ENCODE peak calls at places on chromosomes 7 and 10, in five cellular contexts. One of them, this sample, is unnamed. For H3K4me1 and H3K9me3, the result is how much of the 10 kb centered on the place peaks cover.

GRCh38 chr7:139821349-139822115 is 7.5 kb upstream of the TBXAS1 start:
- DNase-seq in neural progenitor cell: no peak
- DNase-seq in gastrocnemius medialis: no peak
- DNase-seq in transverse colon: no peak
- DNase-seq in IMR-90: no peak
- DNase-seq in this sample: no peak

GRCh38 chr7:125061776-125062397 is 132.3 kb upstream of the POT1 start:
- DNase-seq in neural progenitor cell: peak
- DNase-seq in gastrocnemius medialis: no peak
- DNase-seq in transverse colon: no peak
- DNase-seq in IMR-90: peak
- DNase-seq in this sample: no peak

GRCh38 chr10:58856508-58857240 is 319.8 kb upstream of the PHYHIPL start:
- DNase-seq in neural progenitor cell: peak
- DNase-seq in gastrocnemius medialis: peak
- DNase-seq in transverse colon: no peak
- DNase-seq in IMR-90: peak
- DNase-seq in this sample: peak

GRCh38 chr7:100679927-100680588 is 6.5 kb downstream of the GNB2 start:
- DNase-seq in neural progenitor cell: no peak
- DNase-seq in gastrocnemius medialis: peak
- DNase-seq in transverse colon: peak
- DNase-seq in IMR-90: no peak
- DNase-seq in this sample: peak

GRCh38 chr10:85100495-85100894 is 772.1 kb downstream of the CCSER2 start:
- DNase-seq in neural progenitor cell: no peak
- DNase-seq in gastrocnemius medialis: no peak
- DNase-seq in transverse colon: no peak
- DNase-seq in IMR-90: no peak
- DNase-seq in this sample: no peak

GRCh38 chr10:17109475-17110207 is 20.0 kb downstream of the CUBN start:
- DNase-seq in neural progenitor cell: no peak
- DNase-seq in gastrocnemius medialis: no peak
- DNase-seq in transverse colon: no peak
- DNase-seq in IMR-90: peak
- DNase-seq in this sample: no peak

GRCh38 chr7:46534593-46535271 is 613.7 kb upstream of the IGFBP3 start:
- DNase-seq in neural progenitor cell: peak
- DNase-seq in gastrocnemius medialis: no peak
- DNase-seq in transverse colon: peak
- DNase-seq in IMR-90: peak
- DNase-seq in this sample: no peak

GRCh38 chr10:123808873-123809272 is 82.7 kb downstream of the CPXM2 start:
- DNase-seq in neural progenitor cell: no peak
- DNase-seq in gastrocnemius medialis: no peak
- DNase-seq in transverse colon: no peak
- DNase-seq in IMR-90: no peak
- DNase-seq in this sample: no peak

GRCh38 chr10:43680035-43680434 is 31.4 kb upstream of the ZNF32 start:
- DNase-seq in neural progenitor cell: no peak
- DNase-seq in gastrocnemius medialis: no peak
- DNase-seq in transverse colon: no peak
- DNase-seq in IMR-90: peak
- DNase-seq in this sample: no peak

GRCh38 chr7:17971392-17971791 is 31.1 kb upstream of the SNX13 start:
- DNase-seq in neural progenitor cell: no peak
- DNase-seq in gastrocnemius medialis: no peak
- DNase-seq in transverse colon: no peak
- DNase-seq in IMR-90: peak
- DNase-seq in this sample: no peak

GRCh38 chr10:81218307-81218706 is 656.7 kb upstream of the NRG3 start:
- DNase-seq in neural progenitor cell: no peak
- DNase-seq in gastrocnemius medialis: no peak
- DNase-seq in transverse colon: no peak
- DNase-seq in IMR-90: no peak
- DNase-seq in this sample: no peak

GRCh38 chr7:91288208-91288824 is 24.1 kb downstream of the FZD1 start:
- DNase-seq in neural progenitor cell: peak
- DNase-seq in gastrocnemius medialis: no peak
- DNase-seq in transverse colon: peak
- DNase-seq in IMR-90: no peak
- DNase-seq in this sample: peak

DNA sequence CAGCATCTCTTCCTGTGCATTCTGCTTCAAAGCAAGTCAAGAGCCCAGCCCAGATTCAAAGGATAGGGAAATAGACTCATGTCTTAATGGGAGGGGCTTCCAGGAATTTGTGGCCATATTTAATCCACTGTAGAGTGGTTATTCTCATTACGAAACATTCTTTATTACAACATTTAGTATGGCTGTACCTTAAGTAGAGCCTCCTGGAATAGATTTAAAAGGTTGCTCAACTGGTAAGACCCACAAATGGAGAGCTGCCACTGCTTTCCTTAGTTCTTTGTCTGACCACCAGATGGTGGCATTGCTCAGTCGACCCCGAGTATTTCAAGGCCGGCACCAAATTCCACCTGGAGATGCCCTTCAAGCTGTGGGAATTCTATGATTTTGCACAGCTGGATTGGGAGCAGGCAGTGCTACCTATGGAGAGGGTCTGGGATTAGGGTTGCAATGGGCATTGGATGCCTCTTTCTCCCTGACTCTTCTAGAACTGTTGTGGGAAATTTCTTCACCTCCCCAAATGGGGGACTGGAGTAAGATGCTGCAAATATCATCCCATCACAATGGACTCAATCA is 102.2 kb downstream of the RBM20 start:
- DNase-seq in neural progenitor cell: peak
- DNase-seq in gastrocnemius medialis: peak
- DNase-seq in transverse colon: peak
- DNase-seq in IMR-90: peak
- DNase-seq in this sample: peak
- H3K4me1 ChIP-seq in neural progenitor cell: under half
- H3K4me1 ChIP-seq in gastrocnemius medialis: under half
- H3K4me1 ChIP-seq in transverse colon: under half
- H3K4me1 ChIP-seq in IMR-90: under half
- H3K4me1 ChIP-seq in this sample: under half

DNA sequence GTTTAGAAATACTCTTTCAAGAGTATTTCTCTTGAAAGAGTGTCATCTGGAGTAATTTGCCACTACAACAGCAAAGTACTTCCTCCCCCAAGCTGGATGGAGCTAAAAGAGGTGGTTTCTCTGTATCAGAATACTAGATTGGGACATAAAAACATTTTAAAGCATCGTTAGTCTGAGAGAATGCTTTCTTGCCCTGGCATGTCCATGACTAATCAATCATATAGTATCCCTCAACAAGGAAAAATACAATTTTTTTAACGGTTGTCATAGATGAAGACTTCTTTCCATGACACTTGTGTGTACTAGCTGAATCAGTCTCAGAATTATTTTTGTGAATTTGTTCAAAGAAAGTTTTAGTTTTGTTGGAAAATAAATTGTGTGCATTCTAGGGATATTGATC is 237.9 kb downstream of the NEBL start:
- DNase-seq in neural progenitor cell: no peak
- DNase-seq in gastrocnemius medialis: no peak
- DNase-seq in transverse colon: no peak
- DNase-seq in IMR-90: no peak
- DNase-seq in this sample: no peak
- H3K9me3 ChIP-seq in neural progenitor cell: under half
- H3K9me3 ChIP-seq in gastrocnemius medialis: under half
- H3K9me3 ChIP-seq in transverse colon: under half
- H3K9me3 ChIP-seq in IMR-90: under half
- H3K9me3 ChIP-seq in this sample: under half

DNA sequence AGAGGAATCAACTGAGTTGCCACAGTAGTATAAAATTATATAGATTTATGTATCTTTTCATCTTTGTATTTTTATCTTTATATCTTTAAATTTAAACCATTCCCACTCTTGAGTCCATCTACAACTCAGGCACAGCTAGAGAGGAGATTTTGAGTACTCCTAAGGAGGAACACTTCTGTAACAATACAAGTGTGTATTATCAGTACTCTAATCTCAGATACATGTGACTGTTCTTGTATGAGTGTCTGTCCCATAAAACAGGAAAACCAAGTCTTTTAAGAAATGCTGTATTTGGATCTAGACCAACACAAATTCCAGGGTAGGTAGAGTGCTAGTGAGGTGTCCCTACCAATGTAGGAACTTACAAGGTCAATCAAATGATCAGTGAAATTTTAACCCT is 1428.0 kb upstream of the LRRTM3 start:
- DNase-seq in neural progenitor cell: no peak
- DNase-seq in gastrocnemius medialis: no peak
- DNase-seq in transverse colon: no peak
- DNase-seq in IMR-90: no peak
- DNase-seq in this sample: no peak
- H3K27ac ChIP-seq in neural progenitor cell: no peak
- H3K27ac ChIP-seq in gastrocnemius medialis: no peak
- H3K27ac ChIP-seq in transverse colon: no peak
- H3K27ac ChIP-seq in IMR-90: no peak
- H3K27ac ChIP-seq in this sample: no peak

DNA sequence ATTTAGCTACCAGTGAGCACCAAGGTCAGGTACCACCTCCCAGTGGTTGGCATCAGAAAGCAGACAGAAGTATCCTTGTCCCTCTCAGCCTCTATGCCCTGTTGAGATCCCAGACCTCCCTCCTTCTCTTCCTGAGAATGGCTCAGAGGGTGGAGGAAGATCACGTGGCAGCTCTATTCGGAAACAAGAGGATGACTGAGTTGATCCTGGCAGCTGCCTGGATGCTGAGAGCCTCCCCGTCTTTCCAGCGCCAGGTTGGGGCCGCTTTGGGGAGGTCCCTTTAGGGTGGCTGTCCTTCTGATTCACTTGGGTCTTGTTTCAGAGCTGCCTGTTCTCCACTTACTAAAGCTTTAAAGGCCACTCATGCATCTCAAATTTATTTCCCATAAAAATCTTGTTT is 36.9 kb upstream of the NPFFR1 start:
- DNase-seq in neural progenitor cell: no peak
- DNase-seq in gastrocnemius medialis: no peak
- DNase-seq in transverse colon: no peak
- DNase-seq in IMR-90: no peak
- DNase-seq in this sample: no peak
- H3K4me1 ChIP-seq in neural progenitor cell: under half
- H3K4me1 ChIP-seq in gastrocnemius medialis: under half
- H3K4me1 ChIP-seq in transverse colon: under half
- H3K4me1 ChIP-seq in IMR-90: under half
- H3K4me1 ChIP-seq in this sample: under half

GRCh38 chr7:158487546-158488224 is 99.9 kb downstream of the PTPRN2 start:
- DNase-seq in neural progenitor cell: no peak
- DNase-seq in gastrocnemius medialis: no peak
- DNase-seq in transverse colon: no peak
- DNase-seq in IMR-90: no peak
- DNase-seq in this sample: no peak

GRCh38 chr7:158489462-158490155 is 98.0 kb downstream of the PTPRN2 start:
- DNase-seq in neural progenitor cell: no peak
- DNase-seq in gastrocnemius medialis: no peak
- DNase-seq in transverse colon: no peak
- DNase-seq in IMR-90: no peak
- DNase-seq in this sample: no peak

GRCh38 chr7:158484801-158485531 is 102.7 kb downstream of the PTPRN2 start:
- DNase-seq in neural progenitor cell: no peak
- DNase-seq in gastrocnemius medialis: no peak
- DNase-seq in transverse colon: no peak
- DNase-seq in IMR-90: no peak
- DNase-seq in this sample: no peak

GRCh38 chr7:158488225-158488889 is 99.3 kb downstream of the PTPRN2 start:
- DNase-seq in neural progenitor cell: no peak
- DNase-seq in gastrocnemius medialis: no peak
- DNase-seq in transverse colon: no peak
- DNase-seq in IMR-90: no peak
- DNase-seq in this sample: no peak

DNA sequence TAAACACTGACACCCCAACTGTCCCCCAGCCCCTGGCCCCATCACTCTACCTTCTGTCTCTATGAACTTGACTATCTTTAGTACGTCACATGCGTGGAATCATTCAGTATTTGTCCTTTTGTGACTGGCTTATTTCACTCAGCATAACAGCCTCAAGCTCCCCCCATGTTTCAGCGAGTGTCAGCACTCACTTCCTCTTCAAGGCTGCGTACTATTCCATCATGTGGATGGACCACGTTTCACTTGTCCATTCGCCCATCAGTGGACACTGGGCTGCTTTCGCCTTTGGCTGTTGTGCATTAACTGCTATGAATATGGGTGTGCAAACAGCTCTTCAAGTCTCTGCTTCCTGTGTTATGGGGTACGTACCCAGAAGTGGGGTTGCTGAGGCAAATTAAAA is 100.7 kb downstream of the PTPRN2 start:
- DNase-seq in neural progenitor cell: no peak
- DNase-seq in gastrocnemius medialis: no peak
- DNase-seq in transverse colon: no peak
- DNase-seq in IMR-90: no peak
- DNase-seq in this sample: no peak
- H3K9me3 ChIP-seq in neural progenitor cell: under half
- H3K9me3 ChIP-seq in gastrocnemius medialis: under half
- H3K9me3 ChIP-seq in transverse colon: under half
- H3K9me3 ChIP-seq in IMR-90: half or more
- H3K9me3 ChIP-seq in this sample: under half

GRCh38 chr7:85396676-85397075 is 209.8 kb upstream of the SEMA3D start:
- DNase-seq in neural progenitor cell: no peak
- DNase-seq in gastrocnemius medialis: no peak
- DNase-seq in transverse colon: no peak
- DNase-seq in IMR-90: no peak
- DNase-seq in this sample: no peak

GRCh38 chr7:85392789-85393188 is 205.9 kb upstream of the SEMA3D start:
- DNase-seq in neural progenitor cell: no peak
- DNase-seq in gastrocnemius medialis: no peak
- DNase-seq in transverse colon: no peak
- DNase-seq in IMR-90: no peak
- DNase-seq in this sample: no peak
- H3K27ac ChIP-seq in neural progenitor cell: no peak
- H3K27ac ChIP-seq in gastrocnemius medialis: no peak
- H3K27ac ChIP-seq in transverse colon: no peak
- H3K27ac ChIP-seq in IMR-90: no peak
- H3K27ac ChIP-seq in this sample: no peak

DNA sequence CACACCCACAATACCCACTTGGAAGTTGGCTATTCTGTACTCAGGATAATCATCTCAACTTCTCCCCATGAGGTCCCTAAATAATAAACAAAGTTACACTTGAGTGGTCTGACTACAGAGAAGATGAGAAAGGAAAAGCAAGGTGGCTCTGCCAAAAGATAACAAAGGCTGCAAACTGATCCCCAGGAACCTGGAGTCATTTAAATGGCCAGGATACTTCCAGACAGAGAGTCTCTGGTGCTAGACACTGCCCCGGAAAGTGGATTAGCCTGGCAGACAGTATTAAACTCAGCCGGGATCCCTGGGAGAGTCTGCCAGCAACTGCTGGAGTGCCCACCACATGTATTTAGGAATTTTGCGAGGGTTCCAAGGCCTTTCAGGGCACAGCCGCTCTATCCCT is 93.7 kb downstream of the DGKI start:
- DNase-seq in neural progenitor cell: peak
- DNase-seq in gastrocnemius medialis: no peak
- DNase-seq in transverse colon: no peak
- DNase-seq in IMR-90: no peak
- DNase-seq in this sample: no peak
- H3K4me1 ChIP-seq in neural progenitor cell: under half
- H3K4me1 ChIP-seq in gastrocnemius medialis: under half
- H3K4me1 ChIP-seq in transverse colon: under half
- H3K4me1 ChIP-seq in IMR-90: under half
- H3K4me1 ChIP-seq in this sample: under half